ENCODE peak calls at places on chromosomes 16 and 17, in ten cellular contexts. V is ovary; H is breast epithelium; N is esophagus squamous epithelium; D is ascending aorta; L is effector memory CD4-positive, alpha-beta T cell; P is adrenal gland; A is HCT116; Z is transverse colon; C is Peyer's patch. U is an unnamed sample. For H3K36me3, the result is how much of the 10 kb centered on the place peaks cover.

GRCh38 chr16:65154321-65154720 is 32.5 kb upstream of the CDH11 start:
- DNase-seq in V (no peak), H (no peak), N (no peak), D (no peak), L (no peak), P (no peak), A (no peak), Z (no peak), C (no peak), U (peak)

GRCh38 chr17:78484300-78485159 is 92.7 kb downstream of the DNAH17 start:
- DNase-seq in V (no peak), H (no peak), N (no peak), D (no peak), L (peak), P (no peak), A (peak), Z (peak), C (peak), U (no peak)

GRCh38 chr17:40551091-40551873 is 14.0 kb downstream of the CCR7 start:
- DNase-seq in V (peak), H (peak), N (no peak), D (no peak), L (no peak), P (peak), A (no peak), Z (peak), C (peak), U (no peak)

GRCh38 chr17:59331129-59331928 is at the start of gene YPEL2:
- DNase-seq in V (peak), H (peak), N (peak), D (peak), L (peak), P (peak), A (peak), Z (peak), C (peak), U (peak)

GRCh38 chr17:13428611-13429042 is 173.1 kb downstream of the HS3ST3A1 start:
- DNase-seq in V (no peak), H (no peak), N (no peak), D (no peak), L (no peak), P (no peak), A (no peak), Z (no peak), C (no peak), U (no peak)

GRCh38 chr16:31474173-31474714 is 2.3 kb downstream of the TGFB1I1 start:
- DNase-seq in V (no peak), H (no peak), N (no peak), D (no peak), L (no peak), P (no peak), A (no peak), Z (no peak), C (no peak), U (no peak)

GRCh38 chr17:78717431-78717980 is 64.6 kb downstream of the CYTH1 start:
- DNase-seq in V (peak), H (no peak), N (no peak), D (no peak), L (no peak), P (peak), A (no peak), Z (peak), C (no peak), U (peak)

GRCh38 chr16:57528499-57529323 is 7.7 kb downstream of the CCDC102A start:
- DNase-seq in V (peak), H (no peak), N (no peak), D (no peak), L (no peak), P (peak), A (no peak), Z (peak), C (peak), U (no peak)

GRCh38 chr16:4266372-4266771 is 6.5 kb downstream of the TFAP4 start:
- DNase-seq in V (no peak), H (no peak), N (no peak), D (no peak), L (no peak), P (no peak), A (peak), Z (no peak), C (no peak), U (peak)

GRCh38 chr16:3192476-3193019 is 4.5 kb downstream of the OR1F1 start:
- DNase-seq in V (no peak), H (no peak), N (no peak), D (no peak), L (no peak), P (no peak), A (no peak), Z (no peak), C (no peak), U (no peak)

GRCh38 chr17:75832164-75832651 is 12.0 kb downstream of the UNC13D start:
- DNase-seq in V (no peak), H (no peak), N (no peak), D (no peak), L (peak), P (peak), A (no peak), Z (peak), C (no peak), U (no peak)

GRCh38 chr16:55370762-55371482 is 46.9 kb downstream of the IRX6 start:
- DNase-seq in V (peak), H (peak), N (no peak), D (no peak), L (no peak), P (peak), A (no peak), Z (peak), C (peak), U (peak)

GRCh38 chr17:17141860-17142552 is 64.1 kb downstream of the PLD6 start:
- DNase-seq in V (peak), H (no peak), N (no peak), D (no peak), L (peak), P (peak), A (no peak), Z (no peak), C (no peak), U (no peak)

GRCh38 chr16:49352923-49353322 is 20.7 kb upstream of the C16orf78 start:
- DNase-seq in V (no peak), H (no peak), N (no peak), D (no peak), L (no peak), P (no peak), A (peak), Z (no peak), C (no peak), U (peak)

GRCh38 chr16:3101018-3101840 is 2.1 kb upstream of the ZSCAN10 start:
- DNase-seq in V (no peak), H (no peak), N (no peak), D (no peak), L (peak), P (no peak), A (no peak), Z (no peak), C (no peak), U (no peak)

GRCh38 chr17:5516060-5516792 is 29.9 kb downstream of the MIS12 start:
- DNase-seq in V (no peak), H (no peak), N (no peak), D (no peak), L (no peak), P (peak), A (peak), Z (no peak), C (no peak), U (peak)

GRCh38 chr16:11914759-11915643 is 755 bp downstream of the GSPT1 start:
- DNase-seq in V (peak), H (no peak), N (no peak), D (no peak), L (peak), P (peak), A (no peak), Z (peak), C (peak), U (peak)

GRCh38 chr16:47065766-47066688 is 77.7 kb downstream of the NETO2 start:
- DNase-seq in V (no peak), H (no peak), N (no peak), D (no peak), L (no peak), P (no peak), A (no peak), Z (no peak), C (no peak), U (no peak)

GRCh38 chr16:82954224-82954929 is 327.6 kb downstream of the CDH13 start:
- DNase-seq in V (no peak), H (no peak), N (no peak), D (no peak), L (no peak), P (no peak), A (no peak), Z (no peak), C (no peak), U (no peak)

GRCh38 chr16:58904254-58904653 is 170.1 kb upstream of the GOT2 start:
- DNase-seq in V (no peak), H (no peak), N (no peak), D (no peak), L (no peak), P (no peak), A (no peak), Z (no peak), C (no peak), U (no peak)

GRCh38 chr16:25796239-25796638 is 104.5 kb downstream of the HS3ST4 start:
- DNase-seq in V (no peak), H (no peak), N (no peak), D (no peak), L (no peak), P (no peak), A (no peak), Z (no peak), C (no peak), U (no peak)

GRCh38 chr17:56121661-56122060 is 31.6 kb upstream of the ANKFN1 start:
- DNase-seq in V (no peak), H (no peak), N (no peak), D (no peak), L (no peak), P (no peak), A (no peak), Z (no peak), C (no peak), U (no peak)

GRCh38 chr17:6639651-6640535 is 618 bp downstream of the KIAA0753 start:
- DNase-seq in V (peak), H (peak), N (no peak), D (no peak), L (no peak), P (peak), A (no peak), Z (peak), C (peak), U (peak)

GRCh38 chr17:77736207-77736600 is 222.3 kb upstream of the TNRC6C start:
- DNase-seq in V (no peak), H (no peak), N (no peak), D (no peak), L (no peak), P (no peak), A (no peak), Z (no peak), C (no peak), U (no peak)

GRCh38 chr17:74089869-74090464 is 113.5 kb upstream of the RPL38 start:
- DNase-seq in V (no peak), H (no peak), N (no peak), D (no peak), L (no peak), P (peak), A (peak), Z (peak), C (peak), U (peak)

GRCh38 chr17:3557768-3558583 is at the start of gene TRPV3:
- DNase-seq in V (peak), H (no peak), N (peak), D (no peak), L (peak), P (peak), A (peak), Z (peak), C (peak), U (peak)

GRCh38 chr16:49623501-49624266 is 232.2 kb downstream of the ZNF423 start:
- DNase-seq in V (peak), H (no peak), N (no peak), D (no peak), L (no peak), P (no peak), A (no peak), Z (no peak), C (no peak), U (no peak)

GRCh38 chr16:81592353-81592866 is 147.8 kb downstream of the CMIP start:
- DNase-seq in V (no peak), H (no peak), N (no peak), D (no peak), L (no peak), P (no peak), A (no peak), Z (peak), C (peak), U (no peak)

GRCh38 chr16:47732806-47733150 is 271.6 kb downstream of the PHKB start:
- DNase-seq in V (no peak), H (no peak), N (no peak), D (no peak), L (no peak), P (no peak), A (peak), Z (no peak), C (no peak), U (no peak)

GRCh38 chr17:31398381-31399275 is 7.2 kb downstream of the RAB11FIP4 start:
- DNase-seq in V (no peak), H (no peak), N (no peak), D (no peak), L (no peak), P (no peak), A (no peak), Z (no peak), C (no peak), U (no peak)

GRCh38 chr16:22195695-22196558 is 10.2 kb upstream of the EEF2K start:
- DNase-seq in V (peak), H (peak), N (no peak), D (peak), L (peak), P (peak), A (peak), Z (peak), C (peak), U (peak)

GRCh38 chr17:45038771-45039634 is 12.4 kb downstream of the DCAKD start:
- DNase-seq in V (peak), H (peak), N (no peak), D (no peak), L (no peak), P (no peak), A (no peak), Z (no peak), C (no peak), U (peak)

GRCh38 chr16:84138824-84139627 is 6.0 kb downstream of the HSDL1 start:
- DNase-seq in V (no peak), H (no peak), N (no peak), D (no peak), L (no peak), P (peak), A (peak), Z (no peak), C (no peak), U (peak)

GRCh38 chr17:20172378-20172775 is 163.2 kb downstream of the SPECC1 start:
- DNase-seq in V (no peak), H (no peak), N (no peak), D (no peak), L (no peak), P (no peak), A (no peak), Z (no peak), C (no peak), U (no peak)
- H3K4me3 ChIP-seq in V (no peak), H (no peak), N (no peak), D (no peak), L (no peak), P (no peak), A (no peak), Z (no peak), C (no peak), U (no peak)

GRCh38 chr17:39212841-39213480 is 12.8 kb downstream of the STAC2 start:
- DNase-seq in V (no peak), H (peak), N (no peak), D (no peak), L (no peak), P (no peak), A (no peak), Z (peak), C (no peak), U (no peak)
- H3K36me3 ChIP-seq in V (under half), H (under half), N (under half), D (under half), L (under half), P (under half), A (under half), Z (under half), C (under half), U (under half)

GRCh38 chr16:78874241-78874983 is 726.1 kb downstream of the MAF start:
- DNase-seq in V (no peak), H (no peak), N (no peak), D (no peak), L (no peak), P (no peak), A (no peak), Z (no peak), C (no peak), U (no peak)

GRCh38 chr16:78866556-78866955 is 734.0 kb downstream of the MAF start:
- DNase-seq in V (no peak), H (no peak), N (no peak), D (no peak), L (no peak), P (no peak), A (no peak), Z (no peak), C (no peak), U (no peak)

GRCh38 chr16:78871241-78871640 is 729.3 kb downstream of the MAF start:
- DNase-seq in V (no peak), H (no peak), N (no peak), D (no peak), L (no peak), P (no peak), A (no peak), Z (no peak), C (no peak), U (no peak)

GRCh38 chr16:78869492-78869891 is 731.0 kb downstream of the MAF start:
- DNase-seq in V (no peak), H (no peak), N (no peak), D (no peak), L (no peak), P (no peak), A (no peak), Z (no peak), C (no peak), U (no peak)
- H3K27ac ChIP-seq in V (no peak), H (peak), N (no peak), D (no peak), L (no peak), P (no peak), A (no peak), Z (no peak), C (peak), U (no peak)

GRCh38 chr16:1651055-1651454 is 27.0 kb upstream of the JPT2 start:
- DNase-seq in V (no peak), H (no peak), N (no peak), D (no peak), L (no peak), P (no peak), A (no peak), Z (no peak), C (no peak), U (no peak)
- H3K4me3 ChIP-seq in V (no peak), H (no peak), N (no peak), D (no peak), L (no peak), P (no peak), A (no peak), Z (no peak), C (no peak), U (no peak)

GRCh38 chr17:28350271-28350670 is 7.1 kb downstream of the POLDIP2 start:
- DNase-seq in V (no peak), H (no peak), N (no peak), D (no peak), L (no peak), P (no peak), A (no peak), Z (no peak), C (peak), U (no peak)
- H3K36me3 ChIP-seq in V (under half), H (under half), N (under half), D (under half), L (half or more), P (half or more), A (under half), Z (under half), C (under half), U (half or more)

GRCh38 chr17:57928898-57929297 is 26.3 kb downstream of the CUEDC1 start:
- DNase-seq in V (no peak), H (no peak), N (no peak), D (no peak), L (no peak), P (no peak), A (no peak), Z (no peak), C (no peak), U (no peak)
- H3K27ac ChIP-seq in V (no peak), H (peak), N (peak), D (no peak), L (no peak), P (no peak), A (no peak), Z (peak), C (peak), U (no peak)

DNA sequence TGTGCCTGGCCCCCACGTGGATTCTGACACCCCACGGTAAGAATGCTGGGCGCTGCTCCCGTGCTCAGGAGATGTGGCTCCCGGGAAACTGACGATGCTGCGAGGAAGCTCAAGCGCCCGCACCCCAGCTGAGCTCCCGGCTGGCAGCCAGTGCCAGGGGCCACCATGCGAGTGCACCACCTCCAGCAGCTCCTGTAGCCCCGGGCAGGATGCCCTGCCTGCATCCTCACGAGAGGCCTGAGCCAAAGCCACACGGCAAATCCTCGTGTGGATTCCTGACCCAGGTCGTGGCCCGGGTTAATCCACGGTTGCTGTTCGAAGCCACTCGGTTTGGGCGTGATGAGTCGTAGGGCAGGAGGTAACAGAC is 11.6 kb upstream of the DPEP1 start:
- DNase-seq in V (no peak), H (no peak), N (no peak), D (no peak), L (no peak), P (no peak), A (no peak), Z (no peak), C (no peak), U (no peak)
- H3K4me3 ChIP-seq in V (no peak), H (no peak), N (no peak), D (no peak), L (no peak), P (no peak), A (no peak), Z (no peak), C (no peak), U (no peak)

U was measured in SJCRH30.